ENCODE peak calls at places on chromosomes 4 and X, in five cellular contexts. I is HCT116, F is stomach, W is endodermal cell, Z is neuronal stem cell. T is an unnamed sample.

GRCh38 chrX:50736651-50737050 is 77.3 kb downstream of the SHROOM4 start:
- DNase-seq in I (no peak), F (no peak), W (no peak), Z (no peak), T (no peak)

GRCh38 chrX:39331062-39331704 is 529.9 kb downstream of the MID1IP1 start:
- DNase-seq in I (no peak), F (no peak), W (no peak), Z (no peak), T (no peak)

GRCh38 chr4:186755550-186756519 is 32.2 kb upstream of the FAT1 start:
- DNase-seq in I (no peak), F (no peak), W (no peak), Z (no peak), T (no peak)

GRCh38 chr4:180057891-180058643 is 2185.1 kb upstream of the TENM3 start:
- DNase-seq in I (no peak), F (no peak), W (peak; percentile 86), Z (peak; percentile 32), T (peak; percentile 51)

GRCh38 chrX:139738581-139738980 is 30.6 kb upstream of the MCF2 start:
- DNase-seq in I (no peak), F (no peak), W (no peak), Z (no peak), T (no peak)

GRCh38 chrX:10612215-10612614 is 8.2 kb downstream of the MID1 start:
- DNase-seq in I (no peak), F (no peak), W (no peak), Z (no peak), T (no peak)

GRCh38 chrX:10922158-10922557 is 189.0 kb upstream of the HCCS start:
- DNase-seq in I (no peak), F (no peak), W (no peak), Z (no peak), T (no peak)

GRCh38 chr4:150960079-150960478 is 55.0 kb downstream of the LRBA start:
- DNase-seq in I (no peak), F (no peak), W (no peak), Z (no peak), T (peak; percentile 30)

GRCh38 chr4:108700358-108700757 is 50.0 kb downstream of the OSTC start:
- DNase-seq in I (no peak), F (no peak), W (no peak), Z (no peak), T (no peak)

GRCh38 chr4:15385928-15386327 is 41.9 kb upstream of the C1QTNF7 start:
- DNase-seq in I (no peak), F (no peak), W (no peak), Z (no peak), T (no peak)
- H3K4me3 ChIP-seq in I (no peak overlapping the region), F (no peak overlapping the region), W (no peak overlapping the region), Z (no peak overlapping the region), T (no peak overlapping the region)

DNA sequence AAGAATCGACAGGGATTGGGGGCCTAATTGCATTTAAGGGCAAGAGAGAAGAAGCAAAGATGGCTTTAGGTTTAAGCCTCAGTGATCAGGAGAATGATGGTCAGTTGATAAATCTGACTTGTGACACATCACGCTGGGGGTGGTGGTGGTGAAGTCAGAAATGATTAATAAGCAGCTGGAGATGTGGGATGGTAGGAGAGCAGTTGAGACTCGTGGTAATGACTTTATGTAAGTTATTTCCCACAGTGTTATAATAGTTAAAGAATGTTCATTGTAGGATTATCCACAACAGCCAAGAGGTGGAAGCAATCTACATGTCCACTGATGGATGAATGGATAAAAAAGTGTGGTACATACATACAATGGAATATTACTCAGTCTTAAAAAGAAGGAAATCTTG is 178.9 kb upstream of the GPC4 start:
- DNase-seq in I (no peak), F (no peak), W (no peak), Z (no peak), T (no peak)
- H3K27me3 ChIP-seq in I (no peaks in the 10 kb centered on the region), F (no peaks in the 10 kb centered on the region), W (no peaks in the 10 kb centered on the region), Z (no peaks in the 10 kb centered on the region), T (no peaks in the 10 kb centered on the region)

DNA sequence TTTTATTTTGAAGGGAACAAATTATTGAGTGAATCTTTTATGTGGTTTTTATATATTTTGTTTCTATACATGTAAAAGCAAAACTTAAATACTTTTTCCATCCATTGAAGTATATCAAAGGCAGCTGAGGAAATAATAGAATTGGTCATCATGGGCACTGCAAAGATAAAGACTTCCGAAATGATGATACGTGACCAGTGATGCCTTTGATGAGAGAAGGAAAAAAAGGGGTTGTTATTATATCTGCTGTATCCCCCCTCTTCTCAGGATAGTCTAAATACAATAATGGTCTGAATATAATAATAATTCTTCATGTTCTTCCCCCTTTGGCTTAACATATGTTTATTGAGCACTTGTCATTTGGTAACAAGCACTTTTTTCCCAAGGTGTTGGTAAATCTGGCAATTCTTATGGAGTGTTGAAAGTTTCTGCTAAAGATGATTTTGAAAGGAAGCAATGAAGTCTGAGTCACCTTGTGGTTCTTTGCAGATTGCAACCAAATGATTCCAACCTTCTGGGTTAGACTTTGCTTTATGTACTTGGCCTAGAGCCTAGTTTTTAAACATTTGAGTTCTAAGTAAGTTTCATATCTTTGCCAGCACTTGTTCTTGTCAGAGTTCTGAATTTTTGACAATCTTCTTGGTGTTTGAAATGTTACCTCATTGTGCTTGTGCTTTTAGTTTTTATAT is 60.8 kb downstream of the USP9X start:
- DNase-seq in I (peak; percentile 19), F (no peak), W (no peak), Z (no peak), T (no peak)
- H3K36me3 ChIP-seq in I (no peaks in the 10 kb centered on the region), F (peaks cover 83% of the 10 kb centered on the region), W (peaks cover 90% of the 10 kb centered on the region), Z (peaks cover 96% of the 10 kb centered on the region), T (peaks cover 24% of the 10 kb centered on the region)

GRCh38 chrX:103329991-103330390 is at the start of gene TCEAL7:
- DNase-seq in I (no peak), F (no peak), W (no peak), Z (no peak), T (peak; percentile 44)
- H3K4me3 ChIP-seq in I (no peak within 1 kb of the TSS), F (peak within 1 kb of the TSS; percentile 32), W (no peak within 1 kb of the TSS), Z (peak within 1 kb of the TSS; percentile 60), T (peak within 1 kb of the TSS; percentile 32)

GRCh38 chr4:1460967-1461868 is 55.0 kb upstream of the NKX1-1 start:
- DNase-seq in I (no peak), F (peak; percentile 15), W (peak; percentile 35), Z (no peak), T (peak; percentile 56)
- H3K27me3 ChIP-seq in I (peaks cover 28% of the 10 kb centered on the region), F (peaks cover 8% of the 10 kb centered on the region), W (peaks cover 32% of the 10 kb centered on the region), Z (peaks cover 2% of the 10 kb centered on the region), T (peaks cover 13% of the 10 kb centered on the region)

DNA sequence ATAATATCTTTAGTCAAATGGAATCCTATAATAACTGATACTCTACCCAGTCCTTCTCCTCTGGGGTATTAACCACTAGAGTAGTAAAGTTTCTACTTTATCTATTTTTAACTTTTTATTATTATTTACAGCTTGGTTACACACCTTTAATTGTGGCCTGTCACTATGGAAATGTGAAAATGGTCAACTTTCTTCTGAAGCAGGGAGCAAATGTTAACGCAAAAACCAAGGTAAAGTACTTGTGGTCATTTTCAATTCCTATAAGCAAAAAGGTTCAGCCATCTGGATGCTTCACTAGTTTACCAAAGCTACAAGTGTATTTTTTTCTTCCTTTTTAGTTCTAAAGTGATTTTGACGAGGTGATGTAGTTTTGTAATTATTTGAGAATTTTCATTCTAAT is 238.8 kb downstream of the ANK2 start:
- DNase-seq in I (no peak), F (no peak), W (no peak), Z (no peak), T (no peak)
- H3K36me3 ChIP-seq in I (no peaks in the 10 kb centered on the region), F (no peaks in the 10 kb centered on the region), W (peaks cover 74% of the 10 kb centered on the region), Z (no peaks in the 10 kb centered on the region), T (peaks cover 2% of the 10 kb centered on the region)